ENCODE peak calls at places on chromosomes 11 and 22, in nine cellular contexts. One of them, this sample, is unnamed.
A peak's percentile ranks its signal among the peaks of the same experiment; 100 is the strongest.

GRCh38 chr11:123209591-123209990 is 14.5 kb upstream of the CLMP start:
- DNase-seq in stomach: no peak
- DNase-seq in uterus: no peak
- DNase-seq in A549: no peak
- DNase-seq in CD8-positive, alpha-beta memory T cell: no peak
- DNase-seq in dorsolateral prefrontal cortex: no peak
- DNase-seq in brain microvascular endothelial cell: no peak
- DNase-seq in aorta: no peak
- DNase-seq in iPS DF 6.9: no peak
- DNase-seq in this sample: no peak

GRCh38 chr11:103596323-103596722 is 440.1 kb upstream of the DDI1 start:
- DNase-seq in stomach: no peak
- DNase-seq in uterus: no peak
- DNase-seq in A549: no peak
- DNase-seq in CD8-positive, alpha-beta memory T cell: no peak
- DNase-seq in dorsolateral prefrontal cortex: no peak
- DNase-seq in brain microvascular endothelial cell: no peak
- DNase-seq in aorta: no peak
- DNase-seq in iPS DF 6.9: no peak
- DNase-seq in this sample: no peak

GRCh38 chr22:19043111-19044085 is 78.8 kb downstream of the DGCR2 start:
- DNase-seq in stomach: no peak
- DNase-seq in uterus: no peak
- DNase-seq in A549: no peak
- DNase-seq in CD8-positive, alpha-beta memory T cell: no peak
- DNase-seq in dorsolateral prefrontal cortex: no peak
- DNase-seq in brain microvascular endothelial cell: no peak
- DNase-seq in aorta: peak; percentile 38
- DNase-seq in iPS DF 6.9: no peak
- DNase-seq in this sample: no peak

GRCh38 chr11:14424096-14424495 is 65.1 kb upstream of the RRAS2 start:
- DNase-seq in stomach: no peak
- DNase-seq in uterus: no peak
- DNase-seq in A549: no peak
- DNase-seq in CD8-positive, alpha-beta memory T cell: no peak
- DNase-seq in dorsolateral prefrontal cortex: no peak
- DNase-seq in brain microvascular endothelial cell: no peak
- DNase-seq in aorta: no peak
- DNase-seq in iPS DF 6.9: no peak
- DNase-seq in this sample: peak; percentile 16

GRCh38 chr22:32413715-32414114 is 1.7 kb upstream of the RTCB start:
- DNase-seq in stomach: no peak
- DNase-seq in uterus: no peak
- DNase-seq in A549: peak; percentile 18
- DNase-seq in CD8-positive, alpha-beta memory T cell: no peak
- DNase-seq in dorsolateral prefrontal cortex: no peak
- DNase-seq in brain microvascular endothelial cell: peak; percentile 12
- DNase-seq in aorta: no peak
- DNase-seq in iPS DF 6.9: no peak
- DNase-seq in this sample: no peak

GRCh38 chr22:19806213-19807160 is 45.9 kb downstream of the TBX1 start:
- DNase-seq in stomach: peak; percentile 86
- DNase-seq in uterus: peak; percentile 38
- DNase-seq in A549: peak; percentile 42
- DNase-seq in CD8-positive, alpha-beta memory T cell: no peak
- DNase-seq in dorsolateral prefrontal cortex: peak; percentile 31
- DNase-seq in brain microvascular endothelial cell: no peak
- DNase-seq in aorta: peak; percentile 74
- DNase-seq in iPS DF 6.9: no peak
- DNase-seq in this sample: peak; percentile 66

GRCh38 chr11:123211981-123212380 is 16.9 kb upstream of the CLMP start:
- DNase-seq in stomach: no peak
- DNase-seq in uterus: no peak
- DNase-seq in A549: no peak
- DNase-seq in CD8-positive, alpha-beta memory T cell: no peak
- DNase-seq in dorsolateral prefrontal cortex: no peak
- DNase-seq in brain microvascular endothelial cell: no peak
- DNase-seq in aorta: no peak
- DNase-seq in iPS DF 6.9: no peak
- DNase-seq in this sample: no peak

GRCh38 chr11:57072640-57073039 is 83.9 kb downstream of the OR5AK2 start:
- DNase-seq in stomach: no peak
- DNase-seq in uterus: no peak
- DNase-seq in A549: peak; percentile 93
- DNase-seq in CD8-positive, alpha-beta memory T cell: no peak
- DNase-seq in dorsolateral prefrontal cortex: no peak
- DNase-seq in brain microvascular endothelial cell: peak; percentile 86
- DNase-seq in aorta: no peak
- DNase-seq in iPS DF 6.9: no peak
- DNase-seq in this sample: peak; percentile 96

GRCh38 chr22:20610243-20610686 is 102.9 kb downstream of the MED15 start:
- DNase-seq in stomach: no peak
- DNase-seq in uterus: no peak
- DNase-seq in A549: no peak
- DNase-seq in CD8-positive, alpha-beta memory T cell: no peak
- DNase-seq in dorsolateral prefrontal cortex: no peak
- DNase-seq in brain microvascular endothelial cell: no peak
- DNase-seq in aorta: no peak
- DNase-seq in iPS DF 6.9: no peak
- DNase-seq in this sample: no peak

GRCh38 chr11:133078591-133079179 is 453.6 kb downstream of the OPCML start:
- DNase-seq in stomach: peak; percentile 60
- DNase-seq in uterus: no peak
- DNase-seq in A549: peak; percentile 52
- DNase-seq in CD8-positive, alpha-beta memory T cell: no peak
- DNase-seq in dorsolateral prefrontal cortex: peak; percentile 68
- DNase-seq in brain microvascular endothelial cell: peak; percentile 37
- DNase-seq in aorta: no peak
- DNase-seq in iPS DF 6.9: peak; percentile 35
- DNase-seq in this sample: no peak

GRCh38 chr11:10688401-10688800 is 5.2 kb downstream of the IRAG1 start:
- DNase-seq in stomach: no peak
- DNase-seq in uterus: no peak
- DNase-seq in A549: no peak
- DNase-seq in CD8-positive, alpha-beta memory T cell: no peak
- DNase-seq in dorsolateral prefrontal cortex: no peak
- DNase-seq in brain microvascular endothelial cell: no peak
- DNase-seq in aorta: no peak
- DNase-seq in iPS DF 6.9: no peak
- DNase-seq in this sample: peak; percentile 81

GRCh38 chr11:118996926-118997626 is 862 bp upstream of the CENATAC start:
- DNase-seq in stomach: no peak
- DNase-seq in uterus: no peak
- DNase-seq in A549: peak; percentile 40
- DNase-seq in CD8-positive, alpha-beta memory T cell: peak; percentile 35
- DNase-seq in dorsolateral prefrontal cortex: no peak
- DNase-seq in brain microvascular endothelial cell: no peak
- DNase-seq in aorta: no peak
- DNase-seq in iPS DF 6.9: no peak
- DNase-seq in this sample: no peak

GRCh38 chr11:108897071-108897481 is 232.2 kb downstream of the DDX10 start:
- DNase-seq in stomach: no peak
- DNase-seq in uterus: no peak
- DNase-seq in A549: no peak
- DNase-seq in CD8-positive, alpha-beta memory T cell: no peak
- DNase-seq in dorsolateral prefrontal cortex: no peak
- DNase-seq in brain microvascular endothelial cell: no peak
- DNase-seq in aorta: no peak
- DNase-seq in iPS DF 6.9: no peak
- DNase-seq in this sample: no peak

GRCh38 chr11:9834281-9834680 is 170.4 kb downstream of the SWAP70 start:
- DNase-seq in stomach: no peak
- DNase-seq in uterus: no peak
- DNase-seq in A549: no peak
- DNase-seq in CD8-positive, alpha-beta memory T cell: no peak
- DNase-seq in dorsolateral prefrontal cortex: no peak
- DNase-seq in brain microvascular endothelial cell: no peak
- DNase-seq in aorta: no peak
- DNase-seq in iPS DF 6.9: no peak
- DNase-seq in this sample: no peak

GRCh38 chr11:11382858-11383532 is 29.9 kb upstream of the CSNK2A3 start:
- DNase-seq in stomach: no peak
- DNase-seq in uterus: no peak
- DNase-seq in A549: no peak
- DNase-seq in CD8-positive, alpha-beta memory T cell: no peak
- DNase-seq in dorsolateral prefrontal cortex: no peak
- DNase-seq in brain microvascular endothelial cell: no peak
- DNase-seq in aorta: no peak
- DNase-seq in iPS DF 6.9: no peak
- DNase-seq in this sample: no peak

GRCh38 chr22:19759459-19759993 is 1.1 kb upstream of the TBX1 start:
- DNase-seq in stomach: no peak
- DNase-seq in uterus: no peak
- DNase-seq in A549: no peak
- DNase-seq in CD8-positive, alpha-beta memory T cell: no peak
- DNase-seq in dorsolateral prefrontal cortex: no peak
- DNase-seq in brain microvascular endothelial cell: no peak
- DNase-seq in aorta: no peak
- DNase-seq in iPS DF 6.9: no peak
- DNase-seq in this sample: no peak

GRCh38 chr22:49922484-49922883 is 4.0 kb downstream of the CRELD2 start:
- DNase-seq in stomach: no peak
- DNase-seq in uterus: no peak
- DNase-seq in A549: no peak
- DNase-seq in CD8-positive, alpha-beta memory T cell: no peak
- DNase-seq in dorsolateral prefrontal cortex: no peak
- DNase-seq in brain microvascular endothelial cell: no peak
- DNase-seq in aorta: no peak
- DNase-seq in iPS DF 6.9: no peak
- DNase-seq in this sample: no peak

GRCh38 chr22:49924113-49924833 is 5.8 kb downstream of the CRELD2 start:
- DNase-seq in stomach: no peak
- DNase-seq in uterus: no peak
- DNase-seq in A549: no peak
- DNase-seq in CD8-positive, alpha-beta memory T cell: no peak
- DNase-seq in dorsolateral prefrontal cortex: no peak
- DNase-seq in brain microvascular endothelial cell: no peak
- DNase-seq in aorta: peak; percentile 69
- DNase-seq in iPS DF 6.9: no peak
- DNase-seq in this sample: no peak

GRCh38 chr22:49922926-49923325 is 4.5 kb downstream of the CRELD2 start:
- DNase-seq in stomach: no peak
- DNase-seq in uterus: no peak
- DNase-seq in A549: no peak
- DNase-seq in CD8-positive, alpha-beta memory T cell: no peak
- DNase-seq in dorsolateral prefrontal cortex: no peak
- DNase-seq in brain microvascular endothelial cell: no peak
- DNase-seq in aorta: peak; percentile 75
- DNase-seq in iPS DF 6.9: no peak
- DNase-seq in this sample: no peak

GRCh38 chr22:49921508-49922278 is 3.3 kb downstream of the CRELD2 start:
- DNase-seq in stomach: no peak
- DNase-seq in uterus: no peak
- DNase-seq in A549: no peak
- DNase-seq in CD8-positive, alpha-beta memory T cell: no peak
- DNase-seq in dorsolateral prefrontal cortex: no peak
- DNase-seq in brain microvascular endothelial cell: no peak
- DNase-seq in aorta: no peak
- DNase-seq in iPS DF 6.9: no peak
- DNase-seq in this sample: no peak

GRCh38 chr22:49923445-49923844 is 5.0 kb downstream of the CRELD2 start:
- DNase-seq in stomach: no peak
- DNase-seq in uterus: no peak
- DNase-seq in A549: no peak
- DNase-seq in CD8-positive, alpha-beta memory T cell: no peak
- DNase-seq in dorsolateral prefrontal cortex: no peak
- DNase-seq in brain microvascular endothelial cell: no peak
- DNase-seq in aorta: no peak
- DNase-seq in iPS DF 6.9: no peak
- DNase-seq in this sample: no peak
- H3K27ac ChIP-seq in stomach: peak overlapping the region; percentile 24
- H3K27ac ChIP-seq in uterus: no peak overlapping the region
- H3K27ac ChIP-seq in A549: no peak overlapping the region
- H3K27ac ChIP-seq in CD8-positive, alpha-beta memory T cell: no peak overlapping the region
- H3K27ac ChIP-seq in dorsolateral prefrontal cortex: no peak overlapping the region
- H3K27ac ChIP-seq in brain microvascular endothelial cell: no peak overlapping the region
- H3K27ac ChIP-seq in aorta: no peak overlapping the region
- H3K27ac ChIP-seq in iPS DF 6.9: no peak overlapping the region
- H3K27ac ChIP-seq in this sample: no peak overlapping the region

DNA sequence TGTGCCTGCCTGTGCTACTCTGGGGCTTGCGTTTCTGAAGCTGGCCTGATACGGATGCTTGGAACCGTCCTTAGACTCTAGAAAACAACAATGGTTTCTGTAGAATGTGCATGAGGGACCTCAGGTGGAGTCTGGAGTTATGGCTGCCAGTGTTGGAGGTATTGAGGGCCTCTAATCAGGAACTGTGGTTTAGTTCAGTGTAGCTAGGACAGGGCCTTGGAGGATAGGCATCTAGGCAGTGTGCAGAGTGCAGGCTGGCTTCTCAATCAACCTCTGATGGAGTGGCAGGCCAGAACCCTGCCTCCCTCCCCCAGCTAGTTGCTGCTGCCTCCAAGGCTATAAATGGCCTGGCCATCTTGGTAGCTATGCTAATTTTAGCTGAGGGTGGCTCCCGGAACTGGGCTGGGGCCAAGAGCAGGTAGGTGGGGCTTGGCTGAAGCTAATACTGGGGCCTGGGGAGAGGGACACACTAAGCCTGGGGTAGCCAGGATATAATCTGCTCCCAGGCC is 4.0 kb downstream of the STIM1 start:
- DNase-seq in stomach: peak; percentile 73
- DNase-seq in uterus: no peak
- DNase-seq in A549: no peak
- DNase-seq in CD8-positive, alpha-beta memory T cell: no peak
- DNase-seq in dorsolateral prefrontal cortex: no peak
- DNase-seq in brain microvascular endothelial cell: no peak
- DNase-seq in aorta: peak; percentile 87
- DNase-seq in iPS DF 6.9: no peak
- DNase-seq in this sample: no peak
- H3K27ac ChIP-seq in stomach: peak overlapping the region; percentile 65
- H3K27ac ChIP-seq in uterus: no peak overlapping the region
- H3K27ac ChIP-seq in A549: no peak overlapping the region
- H3K27ac ChIP-seq in CD8-positive, alpha-beta memory T cell: peak overlapping the region; percentile 49
- H3K27ac ChIP-seq in dorsolateral prefrontal cortex: no peak overlapping the region
- H3K27ac ChIP-seq in brain microvascular endothelial cell: no peak overlapping the region
- H3K27ac ChIP-seq in aorta: no peak overlapping the region
- H3K27ac ChIP-seq in iPS DF 6.9: no peak overlapping the region
- H3K27ac ChIP-seq in this sample: no peak overlapping the region

GRCh38 chr11:124896821-124897391 is 759 bp downstream of the ROBO4 start:
- DNase-seq in stomach: no peak
- DNase-seq in uterus: no peak
- DNase-seq in A549: no peak
- DNase-seq in CD8-positive, alpha-beta memory T cell: no peak
- DNase-seq in dorsolateral prefrontal cortex: no peak
- DNase-seq in brain microvascular endothelial cell: no peak
- DNase-seq in aorta: no peak
- DNase-seq in iPS DF 6.9: no peak
- DNase-seq in this sample: no peak
- H3K27ac ChIP-seq in stomach: peak overlapping the region; percentile 69
- H3K27ac ChIP-seq in uterus: peak overlapping the region; percentile 61
- H3K27ac ChIP-seq in A549: no peak overlapping the region
- H3K27ac ChIP-seq in CD8-positive, alpha-beta memory T cell: no peak overlapping the region
- H3K27ac ChIP-seq in dorsolateral prefrontal cortex: peak overlapping the region; percentile 69
- H3K27ac ChIP-seq in brain microvascular endothelial cell: no peak overlapping the region
- H3K27ac ChIP-seq in aorta: no peak overlapping the region
- H3K27ac ChIP-seq in iPS DF 6.9: no peak overlapping the region
- H3K27ac ChIP-seq in this sample: no peak overlapping the region

DNA sequence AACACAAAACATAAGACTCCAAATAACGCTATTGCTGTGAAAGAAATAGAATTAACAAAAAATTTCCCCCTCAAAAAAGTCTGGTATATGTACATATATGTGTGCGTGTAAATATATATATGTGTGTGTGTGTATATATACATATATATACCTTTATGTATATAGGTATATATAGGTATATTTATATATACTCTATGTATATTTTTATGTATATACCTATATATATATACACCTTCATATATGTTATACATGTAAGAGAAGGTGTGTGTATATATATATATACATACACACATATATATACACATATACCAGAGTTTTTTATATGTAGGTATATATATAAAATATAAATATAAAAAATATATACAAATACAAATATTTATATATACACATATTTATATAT is 199.2 kb downstream of the RAB38 start:
- DNase-seq in stomach: no peak
- DNase-seq in uterus: no peak
- DNase-seq in A549: no peak
- DNase-seq in CD8-positive, alpha-beta memory T cell: no peak
- DNase-seq in dorsolateral prefrontal cortex: no peak
- DNase-seq in brain microvascular endothelial cell: no peak
- DNase-seq in aorta: no peak
- DNase-seq in iPS DF 6.9: no peak
- DNase-seq in this sample: no peak
- H3K27ac ChIP-seq in stomach: no peak overlapping the region
- H3K27ac ChIP-seq in uterus: no peak overlapping the region
- H3K27ac ChIP-seq in A549: no peak overlapping the region
- H3K27ac ChIP-seq in CD8-positive, alpha-beta memory T cell: no peak overlapping the region
- H3K27ac ChIP-seq in dorsolateral prefrontal cortex: no peak overlapping the region
- H3K27ac ChIP-seq in brain microvascular endothelial cell: no peak overlapping the region
- H3K27ac ChIP-seq in aorta: no peak overlapping the region
- H3K27ac ChIP-seq in iPS DF 6.9: no peak overlapping the region
- H3K27ac ChIP-seq in this sample: no peak overlapping the region

This sample was measured in epithelial cell of prostate.